ENCODE peak calls at places on chromosomes 12 and 14, in nine cellular contexts. G is Caco-2; I is HCT116; B is kidney; W is breast epithelium; O is CD4-positive, CD25-positive, alpha-beta regulatory T cell; A is IMR-90; Y is GM23248; M is SJSA1. R is an unnamed sample. For H3K9me3 and H3K4me1, the result is how much of the 10 kb centered on the place peaks cover.

GRCh38 chr12:120496353-120497340 is 734 bp downstream of the DYNLL1 start:
- DNase-seq in B (peak), W (peak), I (no peak), A (peak), O (peak), M (peak), Y (peak), G (no peak), R (peak)

GRCh38 chr12:91813701-91814100 is 331.9 kb downstream of the BTG1 start:
- DNase-seq in B (no peak), W (no peak), I (no peak), G (no peak), O (no peak), Y (peak), M (no peak), A (peak), R (peak)

GRCh38 chr14:42664185-42664584 is 1057.5 kb downstream of the LRFN5 start:
- DNase-seq in A (no peak), M (no peak), G (no peak), W (no peak), B (no peak), I (no peak), O (no peak), Y (no peak), R (no peak)

GRCh38 chr12:94768398-94769039 is 118.2 kb upstream of the TMCC3 start:
- DNase-seq in I (no peak), O (no peak), G (no peak), Y (no peak), M (no peak), W (no peak), A (no peak), B (no peak), R (peak)

GRCh38 chr12:93784339-93785086 is 107.3 kb downstream of the CRADD start:
- DNase-seq in B (no peak), G (peak), W (peak), O (peak), A (peak), Y (peak), I (peak), M (peak), R (peak)

GRCh38 chr14:68020999-68021663 is 201.6 kb downstream of the RAD51B start:
- DNase-seq in O (no peak), G (no peak), W (no peak), Y (no peak), I (no peak), A (no peak), M (no peak), B (no peak), R (no peak)

GRCh38 chr14:84250863-84251262 is 1279.1 kb upstream of the FLRT2 start:
- DNase-seq in O (no peak), A (no peak), I (no peak), B (no peak), Y (no peak), G (no peak), M (no peak), W (no peak), R (no peak)

GRCh38 chr12:62194616-62195015 is 65.6 kb upstream of the USP15 start:
- DNase-seq in W (no peak), Y (peak), A (no peak), B (no peak), I (no peak), M (no peak), O (no peak), G (no peak), R (peak)

GRCh38 chr14:82861321-82861720 is 1327.7 kb upstream of the SEL1L start:
- DNase-seq in B (no peak), Y (no peak), I (no peak), M (no peak), G (no peak), W (no peak), O (no peak), A (no peak), R (no peak)

GRCh38 chr12:76037130-76038105 is 5.8 kb upstream of the PHLDA1 start:
- DNase-seq in Y (peak), M (peak), G (peak), I (no peak), B (no peak), A (peak), O (peak), W (no peak), R (peak)

GRCh38 chr12:32089156-32089950 is 17.3 kb upstream of the BICD1 start:
- DNase-seq in B (no peak), A (no peak), M (peak), O (no peak), Y (peak), I (no peak), W (peak), G (no peak), R (peak)

GRCh38 chr14:41385787-41386186 is 220.9 kb upstream of the LRFN5 start:
- DNase-seq in I (no peak), O (no peak), A (no peak), M (no peak), B (no peak), Y (no peak), W (no peak), G (no peak), R (no peak)
- H3K9me3 ChIP-seq in I (under half), O (under half), A (under half), M (under half), B (under half), Y (under half), W (under half), G (under half), R (under half)

GRCh38 chr14:101199028-101199770 is 295.7 kb upstream of the RTL1 start:
- DNase-seq in G (peak), O (no peak), M (no peak), W (no peak), Y (no peak), B (peak), A (no peak), I (no peak), R (no peak)
- H3K4me1 ChIP-seq in G (under half), O (under half), M (under half), W (under half), Y (under half), B (under half), A (under half), I (under half), R (under half)

GRCh38 chr12:14473707-14474287 is 93.9 kb downstream of the PLBD1 start:
- DNase-seq in G (no peak), O (peak), I (peak), M (peak), B (no peak), Y (peak), A (peak), W (no peak), R (peak)

GRCh38 chr12:14471497-14471896 is 96.2 kb downstream of the PLBD1 start:
- DNase-seq in A (no peak), I (no peak), W (no peak), B (no peak), M (no peak), O (no peak), Y (no peak), G (no peak), R (no peak)
- H3K9me3 ChIP-seq in A (under half), I (under half), W (under half), B (under half), M (under half), O (half or more), Y (under half), G (under half), R (half or more)

GRCh38 chr12:131318045-131318685 is 364.5 kb downstream of the ADGRD1 start:
- DNase-seq in W (no peak), M (no peak), G (no peak), Y (no peak), I (no peak), O (no peak), A (no peak), B (no peak), R (no peak)
- H3K4me1 ChIP-seq in W (under half), M (under half), G (under half), Y (under half), I (under half), O (under half), A (under half), B (under half), R (under half)

GRCh38 chr12:7175493-7175892 is 14.0 kb upstream of the PEX5 start:
- DNase-seq in W (no peak), Y (peak), M (no peak), I (no peak), A (peak), B (no peak), G (no peak), O (no peak), R (peak)
- H3K9me3 ChIP-seq in W (under half), Y (under half), M (under half), I (under half), A (under half), B (under half), G (under half), O (under half), R (under half)

GRCh38 chr12:52050116-52050770 is 999 bp upstream of the NR4A1 start:
- DNase-seq in M (no peak), Y (no peak), A (peak), W (no peak), I (no peak), G (peak), B (peak), O (no peak), R (no peak)
- H3K4me1 ChIP-seq in M (under half), Y (under half), A (under half), W (under half), I (under half), G (under half), B (under half), O (under half), R (under half)

DNA sequence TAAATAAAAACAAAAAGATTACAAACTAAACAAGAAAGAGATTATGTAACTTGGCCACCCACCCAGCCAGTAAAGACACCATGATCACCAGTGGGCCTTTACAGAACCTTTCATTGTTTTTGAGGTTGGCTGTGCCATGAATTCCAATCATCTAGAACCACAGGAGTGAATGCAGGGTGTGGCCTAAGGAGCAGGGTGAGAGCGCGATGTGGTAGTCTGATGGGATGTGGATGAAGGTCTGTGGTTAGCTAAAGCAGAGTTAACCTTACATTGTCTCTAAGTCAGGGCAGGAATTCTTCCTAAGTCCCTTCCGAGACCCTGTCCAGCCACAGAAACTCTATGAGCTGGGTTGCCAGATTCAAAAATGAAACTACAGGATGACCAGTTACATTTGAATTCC is 54.0 kb upstream of the CDKN3 start:
- DNase-seq in B (no peak), M (peak), O (no peak), I (no peak), A (no peak), W (no peak), G (no peak), Y (no peak), R (no peak)
- H3K9me3 ChIP-seq in B (under half), M (under half), O (under half), I (under half), A (under half), W (under half), G (under half), Y (under half), R (under half)

GRCh38 chr12:89521348-89522238 is 3.0 kb downstream of the GALNT4 start:
- DNase-seq in M (no peak), W (no peak), G (no peak), O (no peak), B (no peak), Y (no peak), I (no peak), A (peak), R (no peak)
- H3K4me1 ChIP-seq in M (under half), W (under half), G (under half), O (under half), B (under half), Y (under half), I (under half), A (under half), R (under half)

GRCh38 chr14:47269788-47270492 is 405.5 kb downstream of the MDGA2 start:
- DNase-seq in I (no peak), A (no peak), B (no peak), Y (peak), O (no peak), M (no peak), G (no peak), W (no peak), R (peak)

GRCh38 chr14:47277703-47278102 is 397.7 kb downstream of the MDGA2 start:
- DNase-seq in Y (no peak), B (peak), M (no peak), O (no peak), A (no peak), W (no peak), G (no peak), I (no peak), R (no peak)

GRCh38 chr14:47276931-47277330 is 398.5 kb downstream of the MDGA2 start:
- DNase-seq in B (no peak), W (no peak), O (no peak), M (no peak), G (no peak), Y (no peak), A (no peak), I (no peak), R (no peak)

GRCh38 chr14:47270715-47271114 is 404.7 kb downstream of the MDGA2 start:
- DNase-seq in B (no peak), W (no peak), I (no peak), O (no peak), Y (no peak), A (no peak), M (no peak), G (no peak), R (no peak)

GRCh38 chr14:47273939-47274338 is 401.5 kb downstream of the MDGA2 start:
- DNase-seq in A (no peak), I (no peak), Y (no peak), O (no peak), B (no peak), M (no peak), G (no peak), W (no peak), R (no peak)
- H3K9me3 ChIP-seq in A (under half), I (under half), Y (under half), O (under half), B (under half), M (under half), G (under half), W (under half), R (under half)

R was measured in adipocyte.